ENCODE peak calls at places on chromosome 1, in seven cellular contexts. O is iris pigment epithelial cell, X is NCI-H748 treated with DMSO at 0.1 percent for 48 hours, W is KBM-7, Y is EL, Z is tibial nerve, B is stomach. G is an unnamed sample.

GRCh38 chr1:41242645-41243171 is 602 bp upstream of the SCMH1 start:
- DNase-seq in O (no peak), X (peak), W (no peak), Y (no peak), Z (no peak), B (no peak), G (no peak)

GRCh38 chr1:220528679-220529529 is 968 bp downstream of the MARK1 start:
- DNase-seq in O (no peak), X (no peak), W (no peak), Y (no peak), Z (no peak), B (no peak), G (no peak)

GRCh38 chr1:149978547-149979023 is 31.9 kb downstream of the OTUD7B start:
- DNase-seq in O (peak), X (no peak), W (no peak), Y (peak), Z (no peak), B (no peak), G (no peak)

GRCh38 chr1:39080884-39081265 is 54.7 kb downstream of the NDUFS5 start:
- DNase-seq in O (no peak), X (no peak), W (no peak), Y (no peak), Z (no peak), B (no peak), G (no peak)

GRCh38 chr1:182400567-182400966 is at the start of gene TEDDM1:
- DNase-seq in O (no peak), X (no peak), W (no peak), Y (no peak), Z (no peak), B (no peak), G (no peak)

GRCh38 chr1:6415979-6416656 is 3.6 kb downstream of the HES2 start:
- DNase-seq in O (no peak), X (no peak), W (no peak), Y (no peak), Z (no peak), B (no peak), G (no peak)

GRCh38 chr1:16980473-16981268 is at the start of gene MFAP2:
- DNase-seq in O (no peak), X (no peak), W (no peak), Y (peak), Z (no peak), B (no peak), G (no peak)

GRCh38 chr1:81109038-81109437 is 691.7 kb upstream of the ADGRL2 start:
- DNase-seq in O (no peak), X (no peak), W (no peak), Y (no peak), Z (no peak), B (no peak), G (no peak)

GRCh38 chr1:44108241-44108640 is 10.4 kb upstream of the KLF17 start:
- DNase-seq in O (peak), X (no peak), W (no peak), Y (peak), Z (no peak), B (no peak), G (no peak)

GRCh38 chr1:3772715-3773571 is at the start of gene SMIM1:
- DNase-seq in O (no peak), X (no peak), W (no peak), Y (no peak), Z (no peak), B (no peak), G (no peak)

GRCh38 chr1:167138703-167139102 is 44.8 kb downstream of the STYXL2 start:
- DNase-seq in O (no peak), X (no peak), W (no peak), Y (no peak), Z (no peak), B (no peak), G (no peak)

GRCh38 chr1:227197064-227197463 is 121.2 kb downstream of the CDC42BPA start:
- DNase-seq in O (no peak), X (no peak), W (no peak), Y (no peak), Z (no peak), B (no peak), G (no peak)

GRCh38 chr1:108758782-108759181 is 12.3 kb downstream of the STXBP3 start:
- DNase-seq in O (no peak), X (no peak), W (no peak), Y (no peak), Z (no peak), B (no peak), G (no peak)

GRCh38 chr1:8435569-8436071 is 117.7 kb downstream of the SLC45A1 start:
- DNase-seq in O (no peak), X (no peak), W (no peak), Y (no peak), Z (no peak), B (no peak), G (no peak)

GRCh38 chr1:51058863-51059262 is 43.2 kb upstream of the C1orf185 start:
- DNase-seq in O (peak), X (no peak), W (peak), Y (peak), Z (no peak), B (no peak), G (no peak)

GRCh38 chr1:182493063-182493462 is 43.1 kb downstream of the RGSL1 start:
- DNase-seq in O (no peak), X (no peak), W (peak), Y (no peak), Z (no peak), B (no peak), G (no peak)

GRCh38 chr1:82401116-82401515 is 600.4 kb downstream of the ADGRL2 start:
- DNase-seq in O (no peak), X (no peak), W (no peak), Y (no peak), Z (no peak), B (no peak), G (no peak)